ENCODE peak calls at places on chromosomes 4 and X, in seven cellular contexts. One of them, this sample, is unnamed.

GRCh38 chrX:8424941-8425340 is 39.7 kb upstream of the VCX3B start:
- DNase-seq in activated T-helper 9 cell treated with anti-CD3 and anti-CD28 coated beads, Interleukin-2, amount 50 U/mL, for 16 hours: no peak
- DNase-seq in MCF 10A: peak
- DNase-seq in tibial artery: no peak
- DNase-seq in NAMALWA: no peak
- DNase-seq in posterior cingulate gyrus: no peak
- DNase-seq in left cardiac atrium: no peak
- DNase-seq in this sample: no peak

GRCh38 chrX:33974676-33975075 is 157.4 kb downstream of the FAM47A start:
- DNase-seq in activated T-helper 9 cell treated with anti-CD3 and anti-CD28 coated beads, Interleukin-2, amount 50 U/mL, for 16 hours: no peak
- DNase-seq in MCF 10A: no peak
- DNase-seq in tibial artery: no peak
- DNase-seq in NAMALWA: no peak
- DNase-seq in posterior cingulate gyrus: no peak
- DNase-seq in left cardiac atrium: no peak
- DNase-seq in this sample: no peak

GRCh38 chr4:25843340-25844097 is 19.3 kb downstream of the SEL1L3 start:
- DNase-seq in activated T-helper 9 cell treated with anti-CD3 and anti-CD28 coated beads, Interleukin-2, amount 50 U/mL, for 16 hours: no peak
- DNase-seq in MCF 10A: no peak
- DNase-seq in tibial artery: no peak
- DNase-seq in NAMALWA: no peak
- DNase-seq in posterior cingulate gyrus: no peak
- DNase-seq in left cardiac atrium: peak
- DNase-seq in this sample: no peak

GRCh38 chr4:35591035-35591434 is 653.3 kb downstream of the ARAP2 start:
- DNase-seq in activated T-helper 9 cell treated with anti-CD3 and anti-CD28 coated beads, Interleukin-2, amount 50 U/mL, for 16 hours: no peak
- DNase-seq in MCF 10A: no peak
- DNase-seq in tibial artery: no peak
- DNase-seq in NAMALWA: no peak
- DNase-seq in posterior cingulate gyrus: no peak
- DNase-seq in left cardiac atrium: no peak
- DNase-seq in this sample: no peak

GRCh38 chrX:108420481-108420880 is 17.7 kb downstream of the COL4A6 start:
- DNase-seq in activated T-helper 9 cell treated with anti-CD3 and anti-CD28 coated beads, Interleukin-2, amount 50 U/mL, for 16 hours: no peak
- DNase-seq in MCF 10A: no peak
- DNase-seq in tibial artery: no peak
- DNase-seq in NAMALWA: no peak
- DNase-seq in posterior cingulate gyrus: no peak
- DNase-seq in left cardiac atrium: no peak
- DNase-seq in this sample: no peak

GRCh38 chr4:107951551-107951950 is 20.2 kb downstream of the CYP2U1 start:
- DNase-seq in activated T-helper 9 cell treated with anti-CD3 and anti-CD28 coated beads, Interleukin-2, amount 50 U/mL, for 16 hours: no peak
- DNase-seq in MCF 10A: no peak
- DNase-seq in tibial artery: no peak
- DNase-seq in NAMALWA: no peak
- DNase-seq in posterior cingulate gyrus: no peak
- DNase-seq in left cardiac atrium: no peak
- DNase-seq in this sample: no peak

GRCh38 chr4:159506801-159507517 is 404.1 kb downstream of the RAPGEF2 start:
- DNase-seq in activated T-helper 9 cell treated with anti-CD3 and anti-CD28 coated beads, Interleukin-2, amount 50 U/mL, for 16 hours: no peak
- DNase-seq in MCF 10A: no peak
- DNase-seq in tibial artery: no peak
- DNase-seq in NAMALWA: no peak
- DNase-seq in posterior cingulate gyrus: no peak
- DNase-seq in left cardiac atrium: no peak
- DNase-seq in this sample: no peak

GRCh38 chr4:13642576-13642975 is 15.1 kb upstream of the BOD1L1 start:
- DNase-seq in activated T-helper 9 cell treated with anti-CD3 and anti-CD28 coated beads, Interleukin-2, amount 50 U/mL, for 16 hours: no peak
- DNase-seq in MCF 10A: peak
- DNase-seq in tibial artery: peak
- DNase-seq in NAMALWA: no peak
- DNase-seq in posterior cingulate gyrus: peak
- DNase-seq in left cardiac atrium: no peak
- DNase-seq in this sample: no peak

GRCh38 chrX:135000516-135000915 is 9.7 kb downstream of the SMIM10 start:
- DNase-seq in activated T-helper 9 cell treated with anti-CD3 and anti-CD28 coated beads, Interleukin-2, amount 50 U/mL, for 16 hours: no peak
- DNase-seq in MCF 10A: no peak
- DNase-seq in tibial artery: no peak
- DNase-seq in NAMALWA: no peak
- DNase-seq in posterior cingulate gyrus: no peak
- DNase-seq in left cardiac atrium: no peak
- DNase-seq in this sample: no peak

GRCh38 chr4:176380352-176381157 is 60.8 kb downstream of the SPCS3 start:
- DNase-seq in activated T-helper 9 cell treated with anti-CD3 and anti-CD28 coated beads, Interleukin-2, amount 50 U/mL, for 16 hours: no peak
- DNase-seq in MCF 10A: no peak
- DNase-seq in tibial artery: no peak
- DNase-seq in NAMALWA: no peak
- DNase-seq in posterior cingulate gyrus: no peak
- DNase-seq in left cardiac atrium: no peak
- DNase-seq in this sample: no peak

GRCh38 chr4:22500128-22500611 is 15.7 kb downstream of the ADGRA3 start:
- DNase-seq in activated T-helper 9 cell treated with anti-CD3 and anti-CD28 coated beads, Interleukin-2, amount 50 U/mL, for 16 hours: no peak
- DNase-seq in MCF 10A: peak
- DNase-seq in tibial artery: no peak
- DNase-seq in NAMALWA: no peak
- DNase-seq in posterior cingulate gyrus: no peak
- DNase-seq in left cardiac atrium: no peak
- DNase-seq in this sample: no peak

GRCh38 chrX:68867458-68868166 is 38.8 kb downstream of the EFNB1 start:
- DNase-seq in activated T-helper 9 cell treated with anti-CD3 and anti-CD28 coated beads, Interleukin-2, amount 50 U/mL, for 16 hours: no peak
- DNase-seq in MCF 10A: no peak
- DNase-seq in tibial artery: no peak
- DNase-seq in NAMALWA: no peak
- DNase-seq in posterior cingulate gyrus: no peak
- DNase-seq in left cardiac atrium: no peak
- DNase-seq in this sample: no peak

GRCh38 chrX:19673334-19674040 is 158.2 kb upstream of the MAP3K15 start:
- DNase-seq in activated T-helper 9 cell treated with anti-CD3 and anti-CD28 coated beads, Interleukin-2, amount 50 U/mL, for 16 hours: no peak
- DNase-seq in MCF 10A: peak
- DNase-seq in tibial artery: peak
- DNase-seq in NAMALWA: no peak
- DNase-seq in posterior cingulate gyrus: no peak
- DNase-seq in left cardiac atrium: peak
- DNase-seq in this sample: no peak

GRCh38 chrX:134603806-134604700 is 54.2 kb downstream of the PLAC1 start:
- DNase-seq in activated T-helper 9 cell treated with anti-CD3 and anti-CD28 coated beads, Interleukin-2, amount 50 U/mL, for 16 hours: no peak
- DNase-seq in MCF 10A: peak
- DNase-seq in tibial artery: peak
- DNase-seq in NAMALWA: no peak
- DNase-seq in posterior cingulate gyrus: no peak
- DNase-seq in left cardiac atrium: no peak
- DNase-seq in this sample: no peak

GRCh38 chr4:187732524-187732923 is 263.0 kb upstream of the ZFP42 start:
- DNase-seq in activated T-helper 9 cell treated with anti-CD3 and anti-CD28 coated beads, Interleukin-2, amount 50 U/mL, for 16 hours: no peak
- DNase-seq in MCF 10A: peak
- DNase-seq in tibial artery: no peak
- DNase-seq in NAMALWA: no peak
- DNase-seq in posterior cingulate gyrus: no peak
- DNase-seq in left cardiac atrium: no peak
- DNase-seq in this sample: no peak

GRCh38 chr4:61837395-61837794 is 637.3 kb downstream of the ADGRL3 start:
- DNase-seq in activated T-helper 9 cell treated with anti-CD3 and anti-CD28 coated beads, Interleukin-2, amount 50 U/mL, for 16 hours: no peak
- DNase-seq in MCF 10A: no peak
- DNase-seq in tibial artery: no peak
- DNase-seq in NAMALWA: no peak
- DNase-seq in posterior cingulate gyrus: no peak
- DNase-seq in left cardiac atrium: no peak
- DNase-seq in this sample: no peak

GRCh38 chrX:120755066-120755846 is 120.4 kb downstream of the CT47B1 start:
- DNase-seq in activated T-helper 9 cell treated with anti-CD3 and anti-CD28 coated beads, Interleukin-2, amount 50 U/mL, for 16 hours: no peak
- DNase-seq in MCF 10A: no peak
- DNase-seq in tibial artery: no peak
- DNase-seq in NAMALWA: peak
- DNase-seq in posterior cingulate gyrus: no peak
- DNase-seq in left cardiac atrium: no peak
- DNase-seq in this sample: no peak

GRCh38 chrX:65194547-65194946 is 218.3 kb upstream of the ZC4H2 start:
- DNase-seq in activated T-helper 9 cell treated with anti-CD3 and anti-CD28 coated beads, Interleukin-2, amount 50 U/mL, for 16 hours: no peak
- DNase-seq in MCF 10A: no peak
- DNase-seq in tibial artery: no peak
- DNase-seq in NAMALWA: no peak
- DNase-seq in posterior cingulate gyrus: no peak
- DNase-seq in left cardiac atrium: no peak
- DNase-seq in this sample: no peak

GRCh38 chr4:142427456-142427855 is 418.6 kb downstream of the INPP4B start:
- DNase-seq in activated T-helper 9 cell treated with anti-CD3 and anti-CD28 coated beads, Interleukin-2, amount 50 U/mL, for 16 hours: no peak
- DNase-seq in MCF 10A: no peak
- DNase-seq in tibial artery: no peak
- DNase-seq in NAMALWA: no peak
- DNase-seq in posterior cingulate gyrus: no peak
- DNase-seq in left cardiac atrium: no peak
- DNase-seq in this sample: no peak

GRCh38 chrX:13472975-13473665 is 96.3 kb upstream of the EGFL6 start:
- DNase-seq in activated T-helper 9 cell treated with anti-CD3 and anti-CD28 coated beads, Interleukin-2, amount 50 U/mL, for 16 hours: no peak
- DNase-seq in MCF 10A: no peak
- DNase-seq in tibial artery: no peak
- DNase-seq in NAMALWA: no peak
- DNase-seq in posterior cingulate gyrus: no peak
- DNase-seq in left cardiac atrium: no peak
- DNase-seq in this sample: no peak